ENCODE peak calls at places on chromosomes 2 and 18, in seven cellular contexts. H is left ventricle myocardium inferior, O is mammary epithelial cell, D is adrenal gland, S is tibial nerve, I is keratinocyte, L is HepG2. V is an unnamed sample. For H3K4me1, the result is how much of the 10 kb centered on the place peaks cover.

GRCh38 chr2:11647834-11648600 is 22.0 kb downstream of the NTSR2 start:
- DNase-seq in I (no peak), L (no peak), S (no peak), D (peak), H (no peak), O (peak), V (no peak)

GRCh38 chr2:168450752-168451151 is 5.3 kb upstream of the CERS6 start:
- DNase-seq in H (no peak), D (no peak), O (no peak), I (no peak), L (no peak), S (no peak), V (no peak)

GRCh38 chr18:73381361-73382031 is 513.7 kb upstream of the NETO1 start:
- DNase-seq in O (peak), H (no peak), L (no peak), D (no peak), I (no peak), S (no peak), V (no peak)

GRCh38 chr2:233974530-233975071 is 57.4 kb downstream of the TRPM8 start:
- DNase-seq in L (peak), D (peak), H (no peak), O (peak), I (peak), S (peak), V (peak)

GRCh38 chr2:8525582-8526402 is 156.1 kb upstream of the ID2 start:
- DNase-seq in L (peak), O (peak), H (peak), D (peak), I (no peak), S (peak), V (peak)

GRCh38 chr18:57258131-57258777 is 94.1 kb upstream of the ST8SIA3 start:
- DNase-seq in D (no peak), S (no peak), L (no peak), O (no peak), I (no peak), H (no peak), V (no peak)

GRCh38 chr18:63299837-63300787 is 19.5 kb downstream of the BCL2 start:
- DNase-seq in S (no peak), O (no peak), H (no peak), L (no peak), D (no peak), I (no peak), V (no peak)

GRCh38 chr2:32627441-32627900 is 379 bp upstream of the TTC27 start:
- DNase-seq in D (peak), L (peak), S (peak), H (peak), O (peak), I (no peak), V (peak)

GRCh38 chr2:183034806-183035205 is 3.5 kb downstream of the NCKAP1 start:
- DNase-seq in H (no peak), L (no peak), S (no peak), D (no peak), I (no peak), O (no peak), V (no peak)

GRCh38 chr2:20755132-20755800 is 67.6 kb downstream of the LDAH start:
- DNase-seq in O (no peak), H (no peak), D (no peak), S (no peak), L (no peak), I (no peak), V (no peak)

GRCh38 chr2:204539010-204539385 is 6.3 kb upstream of the PARD3B start:
- DNase-seq in I (no peak), H (no peak), D (no peak), O (no peak), L (no peak), S (no peak), V (no peak)

GRCh38 chr18:9758624-9759075 is 50.5 kb downstream of the RAB31 start:
- DNase-seq in H (no peak), O (no peak), L (no peak), I (no peak), S (no peak), D (no peak), V (no peak)

GRCh38 chr2:109185338-109185737 is 56.3 kb downstream of the SH3RF3 start:
- DNase-seq in D (peak), S (no peak), I (no peak), H (no peak), O (peak), L (no peak), V (peak)

GRCh38 chr18:58303363-58303762 is 259.3 kb downstream of the NEDD4L start:
- DNase-seq in H (no peak), O (no peak), I (no peak), S (no peak), D (no peak), L (no peak), V (no peak)

GRCh38 chr2:225042800-225043167 is 516 bp upstream of the DOCK10 start:
- DNase-seq in H (no peak), L (no peak), O (no peak), I (no peak), S (no peak), D (no peak), V (no peak)

GRCh38 chr18:58572181-58572580 is 56.7 kb downstream of the ALPK2 start:
- DNase-seq in I (peak), H (no peak), L (no peak), D (no peak), O (peak), S (no peak), V (no peak)

GRCh38 chr2:212686285-212686895 is 147.8 kb upstream of the ERBB4 start:
- DNase-seq in L (peak), H (peak), D (peak), O (peak), S (peak), I (no peak), V (peak)

GRCh38 chr2:165203689-165204559 is at the start of gene SCN3A:
- DNase-seq in H (no peak), S (no peak), L (peak), I (no peak), O (peak), D (peak), V (no peak)

GRCh38 chr2:217954971-217955740 is 47.6 kb downstream of the TNS1 start:
- DNase-seq in S (no peak), D (no peak), L (no peak), O (no peak), H (no peak), I (no peak), V (no peak)

GRCh38 chr2:165646321-165646801 is 147.7 kb downstream of the GALNT3 start:
- DNase-seq in H (no peak), D (no peak), S (no peak), I (no peak), L (no peak), O (no peak), V (no peak)

GRCh38 chr2:105451571-105452140 is 52.8 kb upstream of the FHL2 start:
- DNase-seq in L (no peak), D (no peak), H (no peak), I (no peak), S (no peak), O (no peak), V (no peak)
- H3K27ac ChIP-seq in L (no peak), D (no peak), H (no peak), I (no peak), S (no peak), O (no peak), V (no peak)

GRCh38 chr2:181953773-181954537 is 31.7 kb upstream of the PPP1R1C start:
- DNase-seq in I (no peak), H (peak), L (peak), O (peak), D (peak), S (peak), V (peak)
- H3K4me3 ChIP-seq in I (peak), H (peak), L (peak), O (no peak), D (peak), S (peak), V (peak)

DNA sequence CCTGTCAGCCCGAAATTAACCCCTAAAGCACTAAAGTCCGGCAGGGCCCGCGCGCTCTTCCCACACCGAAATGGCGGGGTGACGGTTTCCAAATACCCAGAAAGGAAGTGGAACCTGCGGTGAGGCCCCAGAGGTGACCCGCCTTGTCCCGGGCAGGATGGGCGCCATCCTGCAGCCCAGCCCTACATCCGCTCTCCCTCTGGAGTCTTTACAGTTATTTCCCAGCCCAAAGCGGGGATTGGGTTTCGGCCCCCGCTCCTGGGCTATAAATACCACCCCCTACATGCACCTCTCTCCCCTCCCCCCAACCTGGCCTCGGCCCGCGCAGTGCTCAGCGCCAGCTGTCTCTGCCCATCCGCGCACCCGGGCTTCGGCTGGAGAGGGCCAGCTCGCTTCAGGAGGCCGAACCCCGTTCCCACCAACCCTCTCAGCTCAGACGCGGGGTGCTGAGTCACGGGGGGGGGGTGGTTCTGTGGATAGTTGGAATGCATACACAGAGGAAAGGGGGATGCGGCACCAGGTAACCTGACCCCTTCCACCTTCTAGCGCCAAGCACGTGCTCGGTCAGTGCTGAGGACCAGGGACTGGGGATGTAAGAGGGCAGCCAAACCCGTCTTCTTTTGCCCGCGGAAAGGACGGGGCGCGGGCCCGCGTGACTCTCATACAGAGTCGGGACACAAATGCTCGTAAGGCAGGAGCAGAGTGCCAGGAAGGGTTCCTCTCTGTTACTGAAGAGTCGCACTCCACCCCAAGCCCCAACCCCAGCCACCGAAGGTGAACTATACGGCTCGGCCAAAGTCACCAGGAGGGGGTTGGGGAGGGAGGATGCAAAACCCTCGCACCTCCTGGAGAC is at the start of gene TUBA4B:
- DNase-seq in S (no peak), H (no peak), O (peak), D (peak), I (no peak), L (no peak), V (peak)
- H3K4me1 ChIP-seq in S (under half), H (half or more), O (half or more), D (under half), I (under half), L (half or more), V (under half)

DNA sequence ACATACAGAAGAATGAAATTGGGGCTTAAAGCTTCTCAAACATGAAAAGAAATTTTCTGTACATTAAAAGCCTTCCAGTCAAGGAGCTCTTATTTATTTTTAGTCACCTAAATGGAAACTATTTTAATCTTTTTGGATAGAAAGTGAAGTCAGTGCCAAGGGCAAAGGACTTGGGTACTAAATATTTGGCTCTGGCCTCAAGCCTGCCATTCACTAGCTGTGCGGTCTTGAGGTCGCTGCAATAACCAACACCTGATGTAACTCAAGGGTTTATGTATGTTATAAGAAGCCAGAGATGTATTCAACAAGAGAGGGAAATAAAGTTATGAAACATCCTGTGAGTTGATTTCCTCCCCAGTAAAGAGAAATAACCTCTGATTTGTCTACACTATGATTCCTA is 49.5 kb upstream of the LRATD1 start:
- DNase-seq in L (no peak), O (no peak), H (no peak), D (no peak), I (no peak), S (no peak), V (no peak)
- H3K27ac ChIP-seq in L (no peak), O (no peak), H (no peak), D (no peak), I (no peak), S (no peak), V (no peak)

GRCh38 chr18:3245185-3245564 is 2.4 kb upstream of the MYL12A start:
- DNase-seq in O (no peak), I (no peak), D (no peak), H (no peak), S (no peak), L (no peak), V (no peak)
- H3K4me3 ChIP-seq in O (peak), I (no peak), D (no peak), H (peak), S (peak), L (peak), V (peak)

DNA sequence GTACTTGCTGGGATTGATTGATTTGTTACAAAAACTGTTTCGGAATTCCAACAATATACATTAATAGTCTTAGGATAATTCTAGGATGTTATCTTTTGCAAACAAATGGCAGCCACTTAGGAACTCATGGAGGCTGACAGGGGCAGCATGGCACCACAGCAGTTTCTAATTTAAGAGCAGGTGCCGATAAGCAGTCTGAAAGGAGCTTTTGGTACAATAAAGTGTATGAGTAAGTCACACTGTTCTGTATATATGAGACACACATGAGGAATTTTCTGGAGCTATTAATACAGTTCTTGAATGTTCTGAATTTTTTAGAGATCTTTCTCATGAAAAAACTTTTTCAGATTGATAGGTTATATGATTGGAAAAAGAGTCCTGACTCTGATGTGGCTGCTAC is 52.2 kb downstream of the EIF5B start:
- DNase-seq in H (no peak), O (no peak), I (no peak), S (no peak), L (no peak), D (no peak), V (no peak)
- H3K4me1 ChIP-seq in H (under half), O (under half), I (under half), S (under half), L (under half), D (under half), V (under half)

DNA sequence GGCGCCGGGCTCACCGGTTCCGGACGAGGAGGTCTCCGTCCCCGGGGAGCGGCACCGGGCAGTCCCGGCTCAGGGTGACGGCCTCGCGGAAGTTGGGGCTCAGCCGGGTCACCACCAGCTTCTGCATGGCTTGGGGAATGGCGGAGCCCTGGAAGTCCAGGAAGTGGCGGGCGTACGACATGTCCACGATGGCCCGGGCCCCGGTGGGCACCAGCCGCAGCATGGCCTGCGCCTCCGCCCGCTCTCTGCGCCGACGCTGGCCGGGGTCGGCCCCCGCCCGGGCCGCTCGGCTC is 157 bp downstream of the PTGR3 start:
- DNase-seq in D (no peak), H (peak), L (no peak), S (no peak), I (no peak), O (no peak), V (no peak)
- H3K27ac ChIP-seq in D (peak), H (peak), L (peak), S (peak), I (peak), O (peak), V (peak)

V was measured in gastrocnemius medialis.